ENCODE peak calls at places on chromosomes 1 and 21, in nine cellular contexts. D, U, B, G, T, X, M, Y and F are unnamed samples.

GRCh38 chr1:89701746-89702241 is 68.9 kb downstream of the LRRC8C start:
- DNase-seq in X (no peak), M (no peak), T (no peak), B (no peak), U (no peak), Y (peak; percentile 38), D (no peak), G (no peak), F (no peak)

GRCh38 chr21:15121655-15122120 is 56.9 kb upstream of the NRIP1 start:
- DNase-seq in G (peak; percentile 16), D (no peak), B (no peak), X (no peak), U (no peak), M (no peak), T (no peak), Y (no peak), F (no peak)

GRCh38 chr1:101308001-101308659 is 71.3 kb downstream of the S1PR1 start:
- DNase-seq in G (no peak), X (no peak), U (no peak), D (no peak), T (no peak), M (no peak), Y (no peak), B (no peak), F (no peak)

GRCh38 chr1:7425771-7426170 is 345.3 kb upstream of the VAMP3 start:
- DNase-seq in X (no peak), G (no peak), D (no peak), M (no peak), T (no peak), B (no peak), Y (no peak), U (no peak), F (no peak)

GRCh38 chr1:85934531-85934930 is 222.0 kb downstream of the COL24A1 start:
- DNase-seq in X (no peak), T (no peak), Y (no peak), G (no peak), M (no peak), U (no peak), B (no peak), D (no peak), F (no peak)

GRCh38 chr1:26287033-26287711 is 7.3 kb downstream of the SH3BGRL3 start:
- DNase-seq in D (no peak), U (no peak), B (no peak), T (peak; percentile 54), X (peak; percentile 86), M (peak; percentile 79), G (peak; percentile 24), Y (peak; percentile 84), F (no peak)

GRCh38 chr1:32773018-32773763 is 44.0 kb downstream of the YARS1 start:
- DNase-seq in D (peak; percentile 50), G (peak; percentile 83), B (peak; percentile 81), Y (peak; percentile 84), T (peak; percentile 90), X (peak; percentile 67), U (peak; percentile 18), M (peak; percentile 83), F (peak; percentile 92)

GRCh38 chr1:235018161-235018560 is 110.5 kb downstream of the TOMM20 start:
- DNase-seq in Y (no peak), M (no peak), X (no peak), T (no peak), D (no peak), U (peak; percentile 94), G (peak; percentile 98), B (no peak), F (peak; percentile 19)

GRCh38 chr1:198531891-198532290 is 8.6 kb downstream of the ATP6V1G3 start:
- DNase-seq in B (no peak), Y (no peak), X (no peak), D (no peak), M (no peak), G (no peak), T (no peak), U (no peak), F (no peak)

GRCh38 chr1:29675481-29676263 is 439.4 kb downstream of the PTPRU start:
- DNase-seq in T (no peak), X (no peak), D (no peak), U (no peak), M (peak; percentile 34), Y (no peak), B (no peak), G (no peak), F (peak; percentile 28)

GRCh38 chr21:34890724-34891609 is 158.1 kb downstream of the RUNX1 start:
- DNase-seq in X (no peak), M (peak; percentile 49), U (no peak), Y (no peak), D (no peak), T (peak; percentile 63), G (peak; percentile 70), B (peak; percentile 72), F (no peak)

GRCh38 chr1:173509797-173510196 is 32.7 kb downstream of the PRDX6 start:
- DNase-seq in Y (no peak), T (no peak), U (no peak), D (no peak), G (no peak), B (no peak), X (no peak), M (no peak), F (no peak)

GRCh38 chr1:205648212-205648910 is 16.6 kb upstream of the ELK4 start:
- DNase-seq in B (peak; percentile 43), G (no peak), T (no peak), U (no peak), X (no peak), D (no peak), Y (no peak), M (no peak), F (peak; percentile 51)

GRCh38 chr1:170723518-170723917 is 59.6 kb downstream of the PRRX1 start:
- DNase-seq in Y (no peak), X (no peak), B (no peak), U (no peak), G (no peak), M (no peak), D (no peak), T (no peak), F (no peak)

GRCh38 chr1:203930343-203930742 is 68.9 kb downstream of the SNRPE start:
- DNase-seq in U (no peak), M (no peak), G (no peak), B (no peak), D (no peak), T (no peak), Y (peak; percentile 32), X (no peak), F (no peak)

GRCh38 chr1:79457825-79458224 is 451.3 kb upstream of the ADGRL4 start:
- DNase-seq in U (no peak), X (no peak), G (no peak), D (no peak), Y (peak; percentile 0), T (no peak), M (no peak), B (no peak), F (no peak)

GRCh38 chr1:203342192-203342940 is 8.6 kb downstream of the FMOD start:
- DNase-seq in B (peak; percentile 79), Y (peak; percentile 61), D (no peak), G (peak; percentile 61), X (peak; percentile 42), M (peak; percentile 69), U (no peak), T (no peak), F (no peak)

GRCh38 chr21:45001134-45002095 is 61.6 kb downstream of the SLX9 start:
- DNase-seq in D (no peak), X (no peak), G (peak; percentile 72), Y (no peak), M (no peak), U (peak; percentile 41), B (no peak), T (peak; percentile 41), F (no peak)

GRCh38 chr1:27658951-27659496 is 13.0 kb downstream of the IFI6 start:
- DNase-seq in Y (peak; percentile 29), T (no peak), D (no peak), U (no peak), G (peak; percentile 93), B (peak; percentile 18), M (no peak), X (no peak), F (no peak)

GRCh38 chr1:35001743-35002142 is 16.6 kb upstream of the TMEM35B start:
- DNase-seq in D (no peak), Y (no peak), U (no peak), G (no peak), T (no peak), M (no peak), X (no peak), B (no peak), F (no peak)

GRCh38 chr1:160159846-160160245 is 8.4 kb downstream of the ATP1A4 start:
- DNase-seq in B (no peak), X (no peak), U (no peak), M (no peak), D (no peak), G (no peak), T (no peak), Y (no peak), F (no peak)

GRCh38 chr1:61221642-61222041 is 139.3 kb downstream of the NFIA start:
- DNase-seq in M (no peak), T (no peak), G (no peak), B (no peak), Y (no peak), X (no peak), U (no peak), D (no peak), F (no peak)

GRCh38 chr1:12244078-12244477 is 14.2 kb downstream of the VPS13D start:
- DNase-seq in D (no peak), B (peak; percentile 38), G (peak; percentile 41), U (no peak), X (no peak), M (no peak), T (no peak), Y (peak; percentile 49), F (peak; percentile 46)